ENCODE peak calls at places on chromosomes 3 and 15, in seven cellular contexts. B is neural progenitor cell, J is AG04450, C is stomach, N is left ventricle myocardium inferior, F is right lobe of liver, P is PC-9. M is an unnamed sample. For H3K27me3, the result is how much of the 10 kb centered on the place peaks cover.

GRCh38 chr3:42830437-42831320 is 21.4 kb downstream of the ACKR2 start:
- DNase-seq in B (peak), J (no peak), C (no peak), N (no peak), F (no peak), P (no peak), M (no peak)

GRCh38 chr3:17942856-17943255 is 200.4 kb upstream of the TBC1D5 start:
- DNase-seq in B (no peak), J (no peak), C (no peak), N (no peak), F (no peak), P (no peak), M (no peak)

GRCh38 chr15:42101861-42102260 is 7.5 kb upstream of the PLA2G4D start:
- DNase-seq in B (no peak), J (no peak), C (no peak), N (no peak), F (no peak), P (no peak), M (no peak)

GRCh38 chr3:114213262-114213668 is 24.1 kb downstream of the ZNF80 start:
- DNase-seq in B (no peak), J (no peak), C (no peak), N (no peak), F (no peak), P (no peak), M (no peak)

GRCh38 chr3:11514191-11514770 is 129.4 kb downstream of the VGLL4 start:
- DNase-seq in B (no peak), J (no peak), C (peak), N (peak), F (no peak), P (peak), M (peak)

GRCh38 chr3:93994056-93994455 is 14.1 kb downstream of the ARL13B start:
- DNase-seq in B (no peak), J (no peak), C (no peak), N (no peak), F (no peak), P (no peak), M (no peak)

GRCh38 chr3:160196511-160197104 is 28.6 kb upstream of the C3orf80 start:
- DNase-seq in B (peak), J (no peak), C (no peak), N (peak), F (no peak), P (no peak), M (no peak)

GRCh38 chr3:5479229-5479799 is 291.8 kb downstream of the EDEM1 start:
- DNase-seq in B (no peak), J (no peak), C (peak), N (no peak), F (no peak), P (no peak), M (no peak)

GRCh38 chr3:190883973-190884832 is 21.7 kb upstream of the GMNC start:
- DNase-seq in B (peak), J (peak), C (peak), N (no peak), F (no peak), P (peak), M (no peak)

GRCh38 chr15:70182858-70183695 is 85.4 kb upstream of the TLE3 start:
- DNase-seq in B (no peak), J (no peak), C (no peak), N (no peak), F (no peak), P (no peak), M (no peak)

GRCh38 chr15:65906396-65906795 is 37.1 kb downstream of the RAB11A start:
- DNase-seq in B (no peak), J (no peak), C (no peak), N (no peak), F (no peak), P (peak), M (no peak)

GRCh38 chr3:171844873-171845272 is 1.7 kb downstream of the TMEM212 start:
- DNase-seq in B (no peak), J (no peak), C (no peak), N (no peak), F (no peak), P (no peak), M (no peak)

GRCh38 chr3:68088216-68088615 is 433.8 kb upstream of the SUCLG2 start:
- DNase-seq in B (no peak), J (no peak), C (no peak), N (no peak), F (no peak), P (no peak), M (no peak)

GRCh38 chr3:21393684-21394307 is 357.2 kb downstream of the ZNF385D start:
- DNase-seq in B (no peak), J (no peak), C (no peak), N (no peak), F (no peak), P (no peak), M (no peak)

GRCh38 chr15:100170673-100171210 is 171.0 kb downstream of the ADAMTS17 start:
- DNase-seq in B (no peak), J (no peak), C (no peak), N (no peak), F (no peak), P (no peak), M (no peak)

GRCh38 chr3:13014755-13015285 is 58.4 kb downstream of the IQSEC1 start:
- DNase-seq in B (no peak), J (no peak), C (no peak), N (no peak), F (no peak), P (no peak), M (no peak)
- H3K4me3 ChIP-seq in B (no peak), J (no peak), C (peak), N (peak), F (no peak), P (no peak), M (no peak)

DNA sequence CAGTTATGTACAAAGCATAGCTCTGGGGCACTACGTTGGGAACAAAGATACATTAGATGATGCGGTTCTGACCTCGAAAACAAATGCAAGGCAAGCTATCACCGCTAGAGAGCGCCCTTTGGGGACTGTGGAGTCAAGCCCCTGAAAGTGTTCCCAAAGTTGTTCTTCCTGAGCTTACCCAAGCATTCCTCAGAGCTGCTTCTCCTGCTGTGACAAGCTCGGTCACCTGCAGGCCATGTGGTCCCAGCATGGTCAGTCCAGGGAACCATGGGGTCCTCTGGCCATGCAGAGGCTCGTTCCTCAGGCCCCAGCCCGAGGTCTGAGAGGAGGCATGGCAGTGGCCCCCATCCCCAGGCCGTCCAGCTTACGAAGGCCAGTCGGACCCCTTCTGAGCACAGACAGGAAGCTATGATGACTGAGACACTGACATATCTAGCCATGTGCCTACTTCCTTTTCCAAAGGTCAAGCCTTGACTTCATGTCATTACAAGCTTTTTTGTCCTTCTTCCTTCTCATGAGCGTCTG is 79.5 kb downstream of the ATP10A start:
- DNase-seq in B (peak), J (no peak), C (no peak), N (no peak), F (no peak), P (no peak), M (no peak)
- TF ChIP-seq CTCF in B (peak), J (peak), C (no peak), N (peak), F (no peak), P (peak), M (peak)

DNA sequence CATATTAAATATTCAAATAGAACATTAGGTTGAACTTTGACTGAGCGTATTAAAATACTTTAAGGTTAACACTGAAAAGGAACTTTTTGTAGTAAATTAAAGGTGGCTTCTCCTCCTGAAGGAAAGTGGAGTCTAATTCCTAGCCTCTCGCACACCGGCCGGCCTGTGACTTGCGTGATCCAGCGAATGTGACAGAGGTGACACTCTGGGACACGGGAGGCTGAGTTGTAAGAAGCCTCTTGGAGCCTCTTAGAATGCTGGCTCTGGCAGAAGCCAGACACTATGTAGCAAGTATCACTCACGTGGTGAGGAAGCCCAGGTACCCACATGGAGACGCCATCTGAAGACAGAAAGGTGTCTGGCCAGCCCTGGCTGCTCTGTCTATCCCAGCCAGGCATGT is 64.9 kb upstream of the NSMCE3 start:
- DNase-seq in B (no peak), J (no peak), C (no peak), N (no peak), F (no peak), P (no peak), M (no peak)
- H3K27me3 ChIP-seq in B (under half), J (under half), C (under half), N (under half), F (under half), P (under half), M (under half)

GRCh38 chr15:88804257-88804656 is 1.0 kb downstream of the ACAN start:
- DNase-seq in B (no peak), J (no peak), C (no peak), N (no peak), F (no peak), P (no peak), M (no peak)

GRCh38 chr15:88802991-88803240 is 320 bp upstream of the ACAN start:
- DNase-seq in B (no peak), J (no peak), C (no peak), N (no peak), F (no peak), P (no peak), M (no peak)

GRCh38 chr15:88805031-88805780 is 2.0 kb downstream of the ACAN start:
- DNase-seq in B (no peak), J (no peak), C (no peak), N (no peak), F (no peak), P (no peak), M (no peak)

GRCh38 chr15:88803241-88803919 is at the start of gene ACAN:
- DNase-seq in B (peak), J (no peak), C (no peak), N (no peak), F (no peak), P (no peak), M (no peak)

GRCh38 chr15:88803920-88804247 is 648 bp downstream of the ACAN start:
- DNase-seq in B (no peak), J (no peak), C (no peak), N (no peak), F (no peak), P (no peak), M (no peak)
- H3K4me3 ChIP-seq in B (peak), J (no peak), C (no peak), N (peak), F (no peak), P (no peak), M (no peak)

GRCh38 chr3:100645913-100646312 is 36.5 kb downstream of the ADGRG7 start:
- DNase-seq in B (no peak), J (no peak), C (no peak), N (no peak), F (no peak), P (no peak), M (no peak)

GRCh38 chr3:100647171-100647570 is 37.8 kb downstream of the ADGRG7 start:
- DNase-seq in B (no peak), J (no peak), C (no peak), N (no peak), F (no peak), P (no peak), M (no peak)

GRCh38 chr3:100647673-100648072 is 38.3 kb downstream of the ADGRG7 start:
- DNase-seq in B (no peak), J (no peak), C (no peak), N (no peak), F (no peak), P (no peak), M (no peak)

GRCh38 chr3:100653731-100654309 is 44.4 kb downstream of the ADGRG7 start:
- DNase-seq in B (peak), J (no peak), C (no peak), N (no peak), F (no peak), P (no peak), M (no peak)

GRCh38 chr3:100650651-100651611 is 41.5 kb downstream of the ADGRG7 start:
- DNase-seq in B (no peak), J (no peak), C (no peak), N (no peak), F (no peak), P (no peak), M (peak)
- TF ChIP-seq CTCF in B (no peak), J (no peak), C (no peak), N (no peak), F (no peak), P (peak), M (no peak)